ENCODE peak calls at places on chromosomes 11 and 22, in four cellular contexts. F is germinal center, O is WERI-Rb-1, A is endodermal cell. C is an unnamed sample.

GRCh38 chr11:87347860-87348259 is 310.1 kb downstream of the TMEM135 start:
- DNase-seq in F (no peak), O (no peak), A (no peak), C (no peak)

GRCh38 chr22:27851974-27852713 is 50.6 kb upstream of the MN1 start:
- DNase-seq in O (no peak), A (no peak), F (no peak), C (no peak)

GRCh38 chr11:74000770-74001169 is 8.1 kb downstream of the UCP3 start:
- DNase-seq in A (peak), F (no peak), O (no peak), C (no peak)

GRCh38 chr11:95412074-95412473 is 181.1 kb upstream of the SESN3 start:
- DNase-seq in O (no peak), A (no peak), F (no peak), C (no peak)

GRCh38 chr11:88555018-88555828 is 217.7 kb upstream of the CTSC start:
- DNase-seq in F (no peak), A (no peak), O (no peak), C (no peak)

GRCh38 chr22:44039566-44040171 is 15.6 kb downstream of the PARVB start:
- DNase-seq in F (no peak), A (no peak), O (no peak), C (no peak)

GRCh38 chr11:18384157-18384641 is 10.2 kb upstream of the LDHA start:
- DNase-seq in A (peak), O (peak), F (peak), C (no peak)

GRCh38 chr11:19953342-19953741 is 206.9 kb downstream of the DBX1 start:
- DNase-seq in F (no peak), O (peak), A (peak), C (peak)

GRCh38 chr11:126403658-126404057 is 48.2 kb downstream of the ST3GAL4 start:
- DNase-seq in A (no peak), O (peak), F (no peak), C (no peak)

GRCh38 chr11:78532991-78533861 is 41.4 kb downstream of the NARS2 start:
- DNase-seq in O (no peak), A (no peak), F (peak), C (no peak)

C was measured in GM23338.